ENCODE peak calls at places on chromosomes 13 and 19, in seven cellular contexts. X, G, L, E, O, S and J are unnamed samples.

GRCh38 chr19:2636897-2637683 is 65.4 kb downstream of the GNG7 start:
- DNase-seq in X (no peak), G (peak; percentile 56), L (peak; percentile 64), E (no peak), O (no peak), S (peak; percentile 42), J (peak; percentile 15)

GRCh38 chr19:5567971-5568407 is 236 bp upstream of the TINCR start:
- DNase-seq in X (no peak), G (no peak), L (no peak), E (no peak), O (no peak), S (no peak), J (no peak)

GRCh38 chr13:87498681-87499080 is 172.5 kb upstream of the SLITRK5 start:
- DNase-seq in X (no peak), G (no peak), L (peak; percentile 20), E (peak; percentile 13), O (no peak), S (no peak), J (no peak)

GRCh38 chr19:5994407-5995165 is 16.6 kb upstream of the RANBP3 start:
- DNase-seq in X (no peak), G (no peak), L (no peak), E (no peak), O (no peak), S (no peak), J (no peak)

GRCh38 chr13:26424181-26424580 is 133.3 kb upstream of the WASF3 start:
- DNase-seq in X (no peak), G (no peak), L (no peak), E (no peak), O (no peak), S (no peak), J (no peak)

GRCh38 chr13:98576215-98576945 is 527 bp downstream of the STK24 start:
- DNase-seq in X (no peak), G (peak; percentile 49), L (peak; percentile 67), E (no peak), O (peak; percentile 49), S (peak; percentile 46), J (no peak)

GRCh38 chr19:36115453-36116343 is at the start of gene TBCB:
- DNase-seq in X (no peak), G (no peak), L (peak; percentile 61), E (peak; percentile 14), O (peak; percentile 25), S (no peak), J (no peak)

GRCh38 chr13:85806553-85807175 is 7.4 kb upstream of the SLITRK6 start:
- DNase-seq in X (peak; percentile 37), G (no peak), L (peak; percentile 47), E (peak; percentile 16), O (no peak), S (no peak), J (no peak)

GRCh38 chr13:49428041-49428763 is 15.7 kb downstream of the CAB39L start:
- DNase-seq in X (no peak), G (no peak), L (peak; percentile 26), E (no peak), O (no peak), S (no peak), J (no peak)

GRCh38 chr19:13022111-13022858 is 27.0 kb downstream of the NFIX start:
- DNase-seq in X (no peak), G (peak; percentile 38), L (peak; percentile 84), E (peak; percentile 64), O (peak; percentile 67), S (no peak), J (no peak)

DNA sequence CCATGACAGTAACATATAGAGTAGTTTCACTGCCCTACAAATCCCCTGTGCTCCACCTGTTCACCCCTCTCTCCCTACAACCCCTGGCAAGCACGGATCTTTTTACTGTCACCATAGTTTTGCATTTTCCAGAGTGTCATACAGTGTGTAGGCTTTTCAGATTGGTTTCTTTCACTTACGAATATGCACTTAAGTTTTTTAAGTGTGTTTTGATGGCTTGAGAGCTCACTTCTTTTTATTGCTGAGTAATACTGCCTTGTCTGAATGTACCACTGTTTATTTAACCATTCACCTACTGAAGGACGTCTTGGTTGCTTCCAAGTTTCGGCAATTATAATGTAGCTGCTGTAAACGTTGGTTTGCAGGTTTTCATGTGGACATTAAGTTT is 175.1 kb downstream of the ITGBL1 start:
- DNase-seq in X (no peak), G (no peak), L (peak; percentile 40), E (peak; percentile 9), O (no peak), S (no peak), J (no peak)
- H3K4me3 ChIP-seq in X (no peak overlapping the region), G (no peak overlapping the region), L (peak overlapping the region; percentile 71), E (no peak overlapping the region), O (peak overlapping the region; percentile 45), S (no peak overlapping the region), J (no peak overlapping the region)

DNA sequence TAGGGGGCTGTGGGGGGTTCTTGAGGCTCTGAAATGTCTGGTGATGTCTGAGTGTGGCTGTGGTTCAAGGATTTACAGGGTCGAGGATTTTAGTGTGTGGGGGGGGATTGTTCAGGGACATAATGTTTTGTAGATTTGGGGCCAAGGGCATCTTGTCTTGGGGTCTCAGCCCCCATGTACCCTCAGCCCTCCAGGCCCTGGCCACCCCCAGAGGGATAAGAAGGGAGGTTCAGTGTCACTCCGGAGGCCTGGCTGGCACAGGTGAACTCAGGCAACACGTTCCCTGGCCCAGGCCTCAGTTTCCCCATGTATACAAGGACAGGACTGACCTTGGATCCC is 2.4 kb upstream of the APC2 start:
- DNase-seq in X (no peak), G (no peak), L (no peak), E (no peak), O (no peak), S (no peak), J (no peak)
- H3K27me3 ChIP-seq in X (no peaks in the 10 kb centered on the region), G (peaks cover 59% of the 10 kb centered on the region), L (peaks cover 28% of the 10 kb centered on the region), E (peaks cover 33% of the 10 kb centered on the region), O (peaks cover 74% of the 10 kb centered on the region), S (peaks cover 4% of the 10 kb centered on the region), J (peaks cover 60% of the 10 kb centered on the region)

DNA sequence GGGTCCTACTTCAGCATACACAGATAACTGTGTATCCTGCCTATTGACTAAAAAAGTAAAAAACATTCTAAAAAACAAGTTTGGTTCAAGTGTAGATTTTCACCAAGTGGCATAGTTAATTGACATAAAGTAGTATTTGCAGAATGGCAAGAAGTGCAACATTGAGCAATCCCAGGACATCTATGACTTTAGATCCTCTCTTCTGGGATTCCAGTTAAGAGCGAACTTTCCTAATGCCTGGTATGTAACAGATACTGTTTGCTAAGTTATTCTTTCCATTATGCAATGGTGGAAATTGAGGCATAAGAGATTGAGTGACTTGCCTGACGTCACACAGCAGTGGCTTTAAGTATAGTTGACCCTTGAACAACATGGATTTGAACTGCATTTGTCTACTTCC is 96.1 kb downstream of the ZMYM2 start:
- DNase-seq in X (no peak), G (no peak), L (no peak), E (no peak), O (no peak), S (no peak), J (no peak)
- H3K36me3 ChIP-seq in X (peaks cover 18% of the 10 kb centered on the region), G (no peaks in the 10 kb centered on the region), L (peaks cover 61% of the 10 kb centered on the region), E (peaks cover 41% of the 10 kb centered on the region), O (peaks cover 52% of the 10 kb centered on the region), S (peaks cover 17% of the 10 kb centered on the region), J (peaks cover 34% of the 10 kb centered on the region)

GRCh38 chr19:18791315-18791678 is 192 bp upstream of the COMP start:
- DNase-seq in X (no peak), G (no peak), L (no peak), E (no peak), O (no peak), S (no peak), J (no peak)
- H3K4me3 ChIP-seq in X (no peak overlapping the region), G (no peak overlapping the region), L (no peak overlapping the region), E (no peak overlapping the region), O (peak overlapping the region; percentile 42), S (no peak overlapping the region), J (peak overlapping the region; percentile 35)